ENCODE peak calls at places on chromosomes 4 and X, in seven cellular contexts. J is CD8-positive, alpha-beta T cell; R is GM12865; C is GM06990; N is upper lobe of right lung; G is lower leg skin; F is adrenal gland. Y is an unnamed sample.

GRCh38 chr4:150078041-150078995 is at the start of gene DCLK2:
- DNase-seq in J (no peak), R (no peak), C (peak), N (peak), G (peak), F (peak), Y (no peak)

GRCh38 chr4:102466298-102466697 is 34.9 kb upstream of the NFKB1 start:
- DNase-seq in J (no peak), R (no peak), C (no peak), N (no peak), G (no peak), F (no peak), Y (no peak)

GRCh38 chrX:14616876-14617275 is 87.5 kb downstream of the GLRA2 start:
- DNase-seq in J (no peak), R (no peak), C (no peak), N (no peak), G (no peak), F (no peak), Y (no peak)

GRCh38 chr4:28636971-28637370 is 1776.3 kb downstream of the STIM2 start:
- DNase-seq in J (no peak), R (no peak), C (no peak), N (no peak), G (no peak), F (no peak), Y (no peak)

GRCh38 chr4:126761947-126762650 is 870.7 kb upstream of the INTU start:
- DNase-seq in J (no peak), R (no peak), C (no peak), N (no peak), G (no peak), F (no peak), Y (no peak)

GRCh38 chr4:153651961-153652784 is 31.9 kb upstream of the TLR2 start:
- DNase-seq in J (no peak), R (no peak), C (no peak), N (no peak), G (no peak), F (peak), Y (no peak)

GRCh38 chrX:154710309-154710708 is 40.6 kb downstream of the GAB3 start:
- DNase-seq in J (no peak), R (no peak), C (no peak), N (no peak), G (no peak), F (no peak), Y (no peak)

GRCh38 chr4:155667538-155668511 is 1.2 kb downstream of the GUCY1A1 start:
- DNase-seq in J (no peak), R (peak), C (peak), N (peak), G (peak), F (peak), Y (peak)

GRCh38 chrX:9682456-9682855 is 83.2 kb downstream of the GPR143 start:
- DNase-seq in J (no peak), R (no peak), C (no peak), N (no peak), G (no peak), F (no peak), Y (no peak)

GRCh38 chrX:129980043-129980442 is 2.4 kb upstream of the BCORL1 start:
- DNase-seq in J (peak), R (peak), C (peak), N (peak), G (peak), F (peak), Y (no peak)

GRCh38 chr4:33477715-33478114 is 2757.5 kb downstream of the PCDH7 start:
- DNase-seq in J (no peak), R (no peak), C (no peak), N (no peak), G (no peak), F (no peak), Y (no peak)

GRCh38 chr4:88147799-88148217 is 10.6 kb downstream of the ABCG2 start:
- DNase-seq in J (no peak), R (no peak), C (no peak), N (no peak), G (no peak), F (no peak), Y (no peak)

GRCh38 chr4:93870876-93871458 is 42.4 kb downstream of the ATOH1 start:
- DNase-seq in J (no peak), R (no peak), C (no peak), N (no peak), G (no peak), F (no peak), Y (no peak)

GRCh38 chr4:170769857-170770256 is 680.1 kb upstream of the AADAT start:
- DNase-seq in J (no peak), R (no peak), C (no peak), N (no peak), G (no peak), F (no peak), Y (no peak)

GRCh38 chr4:158895797-158896442 is 127.1 kb downstream of the FNIP2 start:
- DNase-seq in J (no peak), R (no peak), C (no peak), N (no peak), G (no peak), F (no peak), Y (peak)

GRCh38 chr4:41933997-41934812 is 1.0 kb upstream of the TMEM33 start:
- DNase-seq in J (no peak), R (no peak), C (no peak), N (no peak), G (no peak), F (no peak), Y (no peak)

GRCh38 chrX:139058831-139059495 is 347.4 kb upstream of the FGF13 start:
- DNase-seq in J (no peak), R (no peak), C (peak), N (no peak), G (no peak), F (no peak), Y (no peak)

GRCh38 chr4:152021788-152022438 is 261.1 kb upstream of the GATB start:
- DNase-seq in J (no peak), R (no peak), C (no peak), N (no peak), G (no peak), F (no peak), Y (no peak)

GRCh38 chrX:74346124-74346523 is 42.1 kb downstream of the ZCCHC13 start:
- DNase-seq in J (no peak), R (no peak), C (no peak), N (no peak), G (no peak), F (no peak), Y (no peak)

GRCh38 chrX:9569875-9570274 is 105.0 kb downstream of the TBL1X start:
- DNase-seq in J (no peak), R (no peak), C (no peak), N (no peak), G (peak), F (no peak), Y (peak)

GRCh38 chr4:113645771-113646455 is 115.6 kb downstream of the CAMK2D start:
- DNase-seq in J (no peak), R (no peak), C (no peak), N (no peak), G (no peak), F (no peak), Y (no peak)

GRCh38 chr4:41012308-41012707 is 202.0 kb downstream of the APBB2 start:
- DNase-seq in J (no peak), R (no peak), C (no peak), N (no peak), G (no peak), F (no peak), Y (no peak)

GRCh38 chrX:40260123-40260751 is 162.5 kb upstream of the BCOR start:
- DNase-seq in J (no peak), R (no peak), C (no peak), N (peak), G (no peak), F (no peak), Y (no peak)

GRCh38 chr4:25223770-25224375 is 10.0 kb upstream of the PI4K2B start:
- DNase-seq in J (no peak), R (peak), C (no peak), N (no peak), G (no peak), F (no peak), Y (peak)

GRCh38 chr4:2745981-2746806 is 9.9 kb downstream of the TNIP2 start:
- DNase-seq in J (peak), R (peak), C (peak), N (no peak), G (no peak), F (peak), Y (no peak)

GRCh38 chr4:44056721-44057151 is 391.9 kb downstream of the KCTD8 start:
- DNase-seq in J (no peak), R (no peak), C (no peak), N (no peak), G (no peak), F (no peak), Y (no peak)

DNA sequence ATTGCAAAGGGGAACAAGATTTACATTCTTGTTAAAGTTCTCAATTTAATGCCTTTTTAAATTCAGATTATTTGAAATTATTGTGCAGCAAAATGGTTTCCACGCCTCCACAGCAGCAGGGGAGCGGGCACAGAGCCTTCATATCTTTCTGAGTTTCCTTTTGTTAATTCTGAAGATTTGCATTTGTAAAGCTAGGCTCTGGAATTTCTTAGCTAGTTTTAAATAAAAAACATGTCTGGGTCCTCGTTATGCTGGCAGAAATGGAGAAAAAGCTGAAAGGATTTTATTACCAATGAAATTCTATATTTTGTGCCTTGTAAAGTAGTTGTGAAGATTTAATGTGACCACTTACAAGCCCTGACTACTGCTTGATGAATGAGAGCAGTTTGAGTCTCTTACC is 40.8 kb upstream of the MAGED1 start:
- DNase-seq in J (no peak), R (no peak), C (no peak), N (no peak), G (no peak), F (no peak), Y (no peak)
- H3K4me3 ChIP-seq in J (no peak), R (no peak), C (no peak), N (no peak), G (no peak), F (no peak), Y (no peak)

DNA sequence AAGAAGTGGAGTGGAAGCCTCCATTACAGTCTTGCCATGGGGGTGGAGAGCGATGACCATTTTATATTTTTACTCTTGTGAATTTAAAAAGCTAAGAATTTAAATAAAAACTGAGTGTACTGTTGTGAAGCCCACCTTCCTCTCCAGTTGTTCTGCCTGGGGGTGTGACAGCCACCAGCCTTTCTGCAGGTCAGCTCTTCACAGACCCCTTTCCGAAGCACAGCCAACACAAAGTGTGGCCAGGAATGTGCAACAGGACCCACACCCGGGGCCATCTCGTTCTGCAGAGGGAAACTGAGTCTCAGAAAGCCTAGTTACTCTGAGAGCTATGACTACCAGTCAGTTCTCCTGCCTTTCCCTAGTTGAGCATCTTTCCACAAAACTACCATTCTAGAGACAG is 1.4 kb downstream of the GRPEL1 start:
- DNase-seq in J (no peak), R (no peak), C (no peak), N (peak), G (no peak), F (no peak), Y (no peak)
- H3K4me3 ChIP-seq in J (peak), R (peak), C (peak), N (peak), G (no peak), F (no peak), Y (peak)

GRCh38 chr4:174926958-174927357 is 8.8 kb downstream of the ADAM29 start:
- DNase-seq in J (no peak), R (peak), C (no peak), N (no peak), G (no peak), F (no peak), Y (peak)
- H3K4me3 ChIP-seq in J (no peak), R (no peak), C (no peak), N (no peak), G (no peak), F (no peak), Y (no peak)

GRCh38 chr4:26360273-26360672 is 39.5 kb downstream of the RBPJ start:
- DNase-seq in J (no peak), R (no peak), C (no peak), N (no peak), G (no peak), F (no peak), Y (no peak)

GRCh38 chr4:26362745-26363439 is 42.1 kb downstream of the RBPJ start:
- DNase-seq in J (no peak), R (no peak), C (no peak), N (no peak), G (no peak), F (no peak), Y (no peak)

GRCh38 chr4:26365537-26366150 is 44.8 kb downstream of the RBPJ start:
- DNase-seq in J (no peak), R (no peak), C (no peak), N (no peak), G (no peak), F (no peak), Y (no peak)

GRCh38 chr4:26361287-26361686 is 40.5 kb downstream of the RBPJ start:
- DNase-seq in J (no peak), R (no peak), C (no peak), N (no peak), G (no peak), F (no peak), Y (no peak)

GRCh38 chr4:26360864-26361263 is 40.0 kb downstream of the RBPJ start:
- DNase-seq in J (no peak), R (no peak), C (no peak), N (no peak), G (no peak), F (no peak), Y (no peak)
- H3K4me3 ChIP-seq in J (no peak), R (no peak), C (no peak), N (no peak), G (no peak), F (no peak), Y (no peak)

DNA sequence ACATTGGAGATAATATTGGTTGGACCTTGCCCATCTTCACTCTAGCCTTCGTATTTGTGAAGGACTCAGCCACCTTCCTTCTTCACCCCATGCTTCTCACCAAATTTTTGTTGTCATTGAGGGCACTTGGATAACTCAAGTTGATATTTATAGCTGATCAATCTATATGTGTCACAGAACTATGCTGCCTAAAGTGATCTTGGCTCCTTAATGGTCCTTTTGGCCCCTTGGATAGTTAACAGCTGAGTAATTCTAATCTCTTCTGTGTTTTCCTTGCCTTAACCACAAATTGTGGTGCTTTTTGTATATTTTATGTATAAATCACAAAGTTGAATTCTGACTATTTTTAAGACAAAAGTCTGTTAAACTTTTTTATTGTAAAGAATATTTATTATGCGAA is 6.6 kb downstream of the SPRY1 start:
- DNase-seq in J (no peak), R (no peak), C (no peak), N (no peak), G (no peak), F (no peak), Y (no peak)
- H3K4me3 ChIP-seq in J (no peak), R (no peak), C (no peak), N (peak), G (no peak), F (no peak), Y (no peak)

GRCh38 chr4:108622022-108622421 is 1.6 kb downstream of the RPL34 start:
- DNase-seq in J (no peak), R (no peak), C (no peak), N (no peak), G (no peak), F (no peak), Y (no peak)
- H3K4me3 ChIP-seq in J (no peak), R (peak), C (peak), N (no peak), G (no peak), F (no peak), Y (peak)

GRCh38 chr4:124872659-124873058 is 160.1 kb upstream of the ANKRD50 start:
- DNase-seq in J (no peak), R (no peak), C (no peak), N (no peak), G (no peak), F (no peak), Y (no peak)

GRCh38 chr4:124873361-124874171 is 161.0 kb upstream of the ANKRD50 start:
- DNase-seq in J (no peak), R (no peak), C (no peak), N (no peak), G (no peak), F (no peak), Y (no peak)

GRCh38 chr4:124869978-124870495 is 157.5 kb upstream of the ANKRD50 start:
- DNase-seq in J (no peak), R (no peak), C (no peak), N (no peak), G (no peak), F (no peak), Y (no peak)

GRCh38 chr4:124879195-124879594 is 166.7 kb upstream of the ANKRD50 start:
- DNase-seq in J (no peak), R (no peak), C (no peak), N (no peak), G (no peak), F (no peak), Y (no peak)

DNA sequence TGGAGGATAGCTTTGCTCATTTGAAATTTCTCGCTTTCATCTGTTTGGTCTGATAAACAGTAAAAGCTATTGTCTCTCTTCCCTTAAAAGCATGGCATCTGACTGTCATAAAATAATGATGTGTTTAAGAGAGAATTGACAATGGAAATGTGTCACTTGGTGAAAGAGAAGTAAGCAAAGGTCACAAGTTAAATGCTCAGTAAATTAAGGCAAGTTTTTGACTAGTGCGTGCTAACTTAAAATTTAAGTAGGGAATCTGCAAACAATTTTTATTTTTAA is 161.6 kb upstream of the ANKRD50 start:
- DNase-seq in J (no peak), R (no peak), C (no peak), N (no peak), G (no peak), F (no peak), Y (no peak)
- H3K4me3 ChIP-seq in J (no peak), R (no peak), C (no peak), N (no peak), G (no peak), F (no peak), Y (no peak)

GRCh38 chr4:184217569-184218131 is at the start of gene ENPP6:
- DNase-seq in J (no peak), R (no peak), C (no peak), N (no peak), G (no peak), F (no peak), Y (no peak)
- H3K4me3 ChIP-seq in J (no peak), R (no peak), C (no peak), N (no peak), G (no peak), F (no peak), Y (no peak)

GRCh38 chr4:168848112-168848511 is 161.9 kb downstream of the CBR4 start:
- DNase-seq in J (no peak), R (no peak), C (no peak), N (no peak), G (no peak), F (peak), Y (no peak)
- H3K4me3 ChIP-seq in J (no peak), R (no peak), C (no peak), N (peak), G (no peak), F (no peak), Y (peak)

Y was measured in Jurkat, Clone E6-1.